ENCODE peak calls at places on chromosomes 6 and 20, in six cellular contexts. X, Y, O, W, J and U are unnamed samples.

GRCh38 chr6:45543298-45544235 is 165.8 kb upstream of the SUPT3H start:
- DNase-seq in Y (no peak), W (no peak), X (peak; percentile 32), O (no peak), J (peak; percentile 53), U (no peak)

GRCh38 chr20:48771542-48771941 is 56.3 kb downstream of the PREX1 start:
- DNase-seq in Y (no peak), W (no peak), X (no peak), O (no peak), J (peak; percentile 57), U (no peak)

GRCh38 chr6:88165877-88166492 is at the start of gene CNR1:
- DNase-seq in J (peak; percentile 14), W (no peak), Y (peak; percentile 60), O (no peak), X (peak; percentile 15), U (peak; percentile 75)

GRCh38 chr20:25220021-25220730 is 24.7 kb downstream of the ENTPD6 start:
- DNase-seq in X (no peak), Y (peak; percentile 54), O (no peak), J (no peak), W (no peak), U (no peak)

GRCh38 chr6:106069478-106069877 is 16.7 kb upstream of the PRDM1 start:
- DNase-seq in W (no peak), Y (no peak), X (peak; percentile 74), J (peak; percentile 84), O (no peak), U (no peak)

GRCh38 chr6:44151348-44152108 is 7.1 kb upstream of the CAPN11 start:
- DNase-seq in X (peak; percentile 51), W (peak; percentile 53), J (peak; percentile 69), O (peak; percentile 48), Y (peak; percentile 80), U (peak; percentile 84)

GRCh38 chr6:19827247-19827646 is 9.9 kb upstream of the ID4 start:
- DNase-seq in W (no peak), Y (no peak), O (no peak), X (no peak), J (no peak), U (no peak)

GRCh38 chr20:64256282-64256947 is 867 bp downstream of the PCMTD2 start:
- DNase-seq in X (no peak), Y (no peak), O (no peak), J (no peak), W (no peak), U (no peak)

GRCh38 chr20:62019881-62020492 is 45.7 kb downstream of the TAF4 start:
- DNase-seq in O (no peak), X (no peak), W (no peak), Y (no peak), J (no peak), U (no peak)